ENCODE peak calls at places on chromosomes 12 and 14, in nine cellular contexts. G, K, C, H, M, N, R, A and T are unnamed samples. For H3K9me3, the result is how much of the 10 kb centered on the place peaks cover.

GRCh38 chr14:37411079-37411735 is 183.8 kb downstream of the FOXA1 start:
- DNase-seq in G (no peak), K (no peak), C (no peak), H (no peak), M (no peak), N (no peak), R (no peak), A (no peak), T (no peak)

GRCh38 chr12:43551971-43552559 is at the start of gene ADAMTS20:
- DNase-seq in G (no peak), K (no peak), C (no peak), H (peak), M (peak), N (peak), R (no peak), A (no peak), T (no peak)

GRCh38 chr12:53066594-53066978 is 12.6 kb downstream of the SPRYD3 start:
- DNase-seq in G (no peak), K (peak), C (no peak), H (no peak), M (no peak), N (peak), R (no peak), A (no peak), T (no peak)

GRCh38 chr14:30610719-30611388 is 11.3 kb upstream of the SCFD1 start:
- DNase-seq in G (peak), K (no peak), C (peak), H (no peak), M (peak), N (no peak), R (peak), A (peak), T (peak)

GRCh38 chr12:109762673-109763191 is 49.1 kb downstream of the FAM222A start:
- DNase-seq in G (no peak), K (peak), C (no peak), H (peak), M (no peak), N (no peak), R (no peak), A (no peak), T (no peak)

GRCh38 chr14:59190372-59190771 is 1.9 kb downstream of the DAAM1 start:
- DNase-seq in G (no peak), K (no peak), C (peak), H (no peak), M (peak), N (peak), R (peak), A (peak), T (no peak)

GRCh38 chr12:46464863-46465262 is 92.3 kb upstream of the SLC38A2 start:
- DNase-seq in G (no peak), K (no peak), C (no peak), H (no peak), M (no peak), N (no peak), R (no peak), A (no peak), T (no peak)

GRCh38 chr12:81340910-81341309 is 263.0 kb downstream of the ACSS3 start:
- DNase-seq in G (no peak), K (no peak), C (no peak), H (no peak), M (no peak), N (no peak), R (no peak), A (no peak), T (no peak)

GRCh38 chr12:19546611-19547162 is 107.4 kb downstream of the AEBP2 start:
- DNase-seq in G (peak), K (no peak), C (no peak), H (no peak), M (no peak), N (no peak), R (no peak), A (no peak), T (no peak)

GRCh38 chr14:39247256-39247655 is 13.5 kb downstream of the MIA2 start:
- DNase-seq in G (no peak), K (no peak), C (no peak), H (no peak), M (no peak), N (no peak), R (no peak), A (no peak), T (no peak)

GRCh38 chr14:58832010-58832409 is 194.2 kb downstream of the DACT1 start:
- DNase-seq in G (peak), K (no peak), C (no peak), H (no peak), M (no peak), N (no peak), R (no peak), A (no peak), T (no peak)

GRCh38 chr12:57935839-57936512 is 5.4 kb upstream of the ATP23 start:
- DNase-seq in G (peak), K (peak), C (peak), H (peak), M (peak), N (peak), R (peak), A (peak), T (peak)

GRCh38 chr12:121224591-121224990 is 14.7 kb downstream of the P2RX4 start:
- DNase-seq in G (no peak), K (peak), C (no peak), H (no peak), M (no peak), N (peak), R (no peak), A (no peak), T (no peak)

DNA sequence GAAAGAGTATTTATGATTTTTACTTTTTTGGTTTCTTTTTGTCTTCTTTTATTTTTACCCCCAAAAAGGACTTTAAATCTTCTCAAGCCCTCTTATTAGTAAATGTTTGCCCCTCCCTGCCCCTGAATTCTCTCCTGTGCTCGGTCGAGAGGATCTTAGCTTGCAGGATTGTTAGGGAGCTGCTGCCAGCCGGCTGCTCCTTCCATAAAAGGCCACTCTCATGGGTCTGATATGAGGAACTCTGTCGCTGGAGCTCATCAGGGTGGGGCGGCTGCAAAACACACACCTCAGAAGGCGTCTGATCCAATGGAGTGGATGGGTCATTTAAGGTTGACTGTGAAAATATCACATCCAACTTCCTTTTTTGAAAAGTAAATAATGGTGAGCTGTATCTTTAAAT is 8.5 kb downstream of the LTBR start:
- DNase-seq in G (peak), K (no peak), C (peak), H (no peak), M (no peak), N (no peak), R (no peak), A (peak), T (no peak)
- H3K9me3 ChIP-seq in G (under half), K (under half), C (under half), H (under half), M (under half), N (under half), R (under half), A (under half), T (under half)

GRCh38 chr12:26125451-26126339 is 858 bp upstream of the BHLHE41 start:
- DNase-seq in G (peak), K (peak), C (peak), H (peak), M (peak), N (peak), R (peak), A (peak), T (peak)
- TF ChIP-seq POLR2A in G (peak), K (peak), C (peak), H (no peak), M (no peak), N (no peak), R (no peak), A (peak), T (no peak)

GRCh38 chr12:11182529-11182928 is 4.2 kb downstream of the TAS2R42 start:
- DNase-seq in G (no peak), K (no peak), C (no peak), H (no peak), M (no peak), N (no peak), R (no peak), A (no peak), T (no peak)

GRCh38 chr12:11186837-11187236 is at the start of gene TAS2R42:
- DNase-seq in G (no peak), K (no peak), C (no peak), H (no peak), M (no peak), N (no peak), R (no peak), A (no peak), T (no peak)

GRCh38 chr12:11178250-11178649 is 7.3 kb downstream of the SMIM10L1 start:
- DNase-seq in G (no peak), K (no peak), C (no peak), H (no peak), M (no peak), N (no peak), R (no peak), A (no peak), T (no peak)

DNA sequence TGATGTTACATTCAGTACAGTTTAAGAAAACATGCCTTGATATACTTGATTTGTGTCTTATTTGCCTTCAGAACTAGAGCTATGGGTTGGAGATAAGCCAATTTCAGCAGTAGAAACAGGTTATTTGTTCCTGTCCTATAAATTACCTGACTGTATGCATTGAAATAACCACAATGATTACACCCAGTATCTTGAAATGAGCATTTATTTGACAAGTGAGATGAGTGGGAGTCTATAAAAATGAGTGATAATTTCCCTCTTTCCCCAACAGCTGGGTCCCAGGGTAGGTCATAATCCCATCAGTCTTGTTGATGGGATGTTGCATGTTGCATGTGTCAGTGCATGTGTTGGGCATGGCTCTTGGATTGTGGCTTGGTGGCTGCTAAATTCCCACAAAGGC is 3.7 kb downstream of the TAS2R42 start:
- DNase-seq in G (no peak), K (no peak), C (no peak), H (no peak), M (no peak), N (no peak), R (no peak), A (no peak), T (no peak)
- H3K9me3 ChIP-seq in G (under half), K (under half), C (under half), H (under half), M (under half), N (under half), R (under half), A (under half), T (under half)

GRCh38 chr12:118358607-118359540 is 13.8 kb downstream of the TAOK3 start:
- DNase-seq in G (no peak), K (no peak), C (no peak), H (no peak), M (no peak), N (no peak), R (no peak), A (no peak), T (no peak)
- TF ChIP-seq POLR2A in G (no peak), K (no peak), C (no peak), H (no peak), M (peak), N (no peak), R (no peak), A (no peak), T (peak)

DNA sequence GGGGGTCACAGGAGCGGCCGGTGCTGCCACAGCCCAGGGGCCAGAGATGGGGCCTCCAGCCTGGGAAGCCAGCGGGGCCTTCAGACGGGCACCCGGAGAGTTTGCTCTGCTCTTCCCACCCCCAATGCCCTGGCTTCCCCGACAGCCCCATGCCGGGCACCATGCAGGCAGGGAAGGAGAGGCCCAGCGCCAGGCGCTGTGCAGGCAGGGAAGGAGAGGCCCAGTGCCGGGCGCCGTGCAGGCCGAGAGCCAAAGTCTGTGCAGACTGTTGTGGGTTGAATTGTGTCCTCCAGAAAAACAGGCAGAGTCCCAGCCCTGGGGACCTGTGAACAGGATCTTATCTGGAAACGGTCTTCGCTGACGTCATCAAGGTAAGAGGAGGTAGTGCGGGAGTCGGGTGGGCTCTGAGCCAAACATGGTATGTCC is 34.3 kb downstream of the GALNT9 start:
- DNase-seq in G (no peak), K (no peak), C (no peak), H (no peak), M (no peak), N (no peak), R (no peak), A (no peak), T (no peak)
- H3K9me3 ChIP-seq in G (under half), K (under half), C (under half), H (under half), M (under half), N (under half), R (under half), A (under half), T (under half)

GRCh38 chr14:91509878-91510170 is 286 bp downstream of the PPP4R3A start:
- DNase-seq in G (no peak), K (no peak), C (no peak), H (no peak), M (no peak), N (no peak), R (no peak), A (no peak), T (no peak)

GRCh38 chr14:91511014-91511466 is 930 bp upstream of the PPP4R3A start:
- DNase-seq in G (no peak), K (no peak), C (no peak), H (no peak), M (no peak), N (no peak), R (peak), A (no peak), T (no peak)

GRCh38 chr14:91510171-91511013 is at the start of gene PPP4R3A:
- DNase-seq in G (peak), K (peak), C (peak), H (peak), M (peak), N (peak), R (peak), A (peak), T (peak)

GRCh38 chr14:91508105-91508504 is 2.0 kb downstream of the PPP4R3A start:
- DNase-seq in G (no peak), K (no peak), C (no peak), H (no peak), M (no peak), N (no peak), R (no peak), A (no peak), T (no peak)

DNA sequence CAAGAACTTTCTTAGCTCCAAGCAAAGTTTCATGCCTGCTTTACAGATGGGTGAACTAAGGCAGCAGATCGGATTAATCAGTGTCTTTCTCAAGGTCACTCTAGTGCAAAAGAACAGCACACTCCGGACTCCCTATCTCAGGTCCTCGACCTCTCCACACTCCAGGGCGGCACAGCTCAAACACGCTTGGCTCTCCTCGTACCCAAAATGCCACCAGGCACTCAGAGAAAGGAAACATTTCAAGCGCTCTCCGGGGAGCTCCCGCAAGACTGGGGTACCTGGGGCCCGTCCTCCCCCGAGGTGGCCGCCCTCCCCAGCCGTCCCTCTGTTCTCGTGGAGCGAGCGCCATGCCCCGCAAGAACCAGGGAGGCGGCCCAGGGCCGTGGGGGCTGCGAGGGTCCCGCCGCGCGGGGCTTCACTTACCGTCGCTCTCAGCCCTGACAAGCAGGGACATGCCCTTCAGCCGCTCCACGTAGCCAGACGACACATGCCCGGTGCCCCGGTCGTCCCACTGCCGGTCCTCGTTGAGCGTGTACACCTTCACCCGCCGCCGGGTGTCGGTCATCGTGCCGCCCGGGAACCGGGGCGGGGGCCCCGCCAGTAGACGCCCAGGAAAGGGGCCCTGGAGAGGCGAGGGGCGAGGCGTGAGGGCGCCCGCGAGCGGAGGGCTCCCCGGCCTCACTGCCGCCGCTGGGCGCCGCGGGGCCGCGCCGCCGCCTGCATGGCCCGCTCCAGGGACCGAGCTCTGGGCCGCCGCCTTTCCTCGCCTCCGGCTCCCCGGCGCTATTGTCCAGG is 830 bp downstream of the PPP4R3A start:
- DNase-seq in G (peak), K (peak), C (peak), H (peak), M (peak), N (peak), R (peak), A (no peak), T (no peak)
- TF ChIP-seq POLR2A in G (no peak), K (no peak), C (no peak), H (peak), M (no peak), N (no peak), R (no peak), A (no peak), T (no peak)

DNA sequence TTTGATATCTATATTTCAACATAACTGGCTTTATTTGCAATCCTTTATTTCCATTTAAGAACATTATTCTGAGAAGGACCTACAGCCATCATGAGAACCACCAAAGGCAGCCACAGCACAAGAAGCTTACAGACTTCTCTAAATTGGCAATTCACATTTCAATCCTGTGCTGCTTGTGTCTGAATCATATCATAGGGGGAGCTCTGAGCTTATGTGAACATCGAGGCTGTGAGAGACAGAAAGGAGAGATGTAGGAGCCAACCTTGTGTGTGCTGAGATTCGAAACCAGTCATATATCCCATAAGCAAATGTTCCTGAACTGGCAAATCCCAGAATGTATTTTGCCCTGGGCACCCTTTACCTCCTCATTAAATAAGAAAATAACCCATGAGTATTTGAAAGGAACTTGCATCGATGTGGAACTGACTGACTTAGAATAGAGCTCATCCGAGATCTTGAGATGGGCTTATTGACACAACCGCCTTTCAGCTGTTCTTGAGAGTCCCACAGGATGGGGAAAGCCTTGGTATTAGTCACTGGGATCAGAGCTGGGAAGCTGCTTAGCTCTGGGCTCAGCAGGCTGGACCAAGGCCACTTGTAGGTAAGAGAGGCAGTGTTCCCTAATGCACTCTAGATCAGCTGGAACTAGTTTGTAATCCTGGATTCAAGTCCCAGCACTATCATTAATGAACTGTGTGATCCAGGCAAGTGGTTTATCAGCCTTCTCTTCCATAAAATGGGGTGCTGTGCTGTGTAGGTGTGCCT is 329.8 kb downstream of the CACNA1C start:
- DNase-seq in G (no peak), K (no peak), C (no peak), H (no peak), M (no peak), N (no peak), R (no peak), A (peak), T (no peak)
- H3K9me3 ChIP-seq in G (under half), K (under half), C (under half), H (under half), M (under half), N (under half), R (under half), A (under half), T (under half)